ENCODE peak calls at places on chromosomes 4 and X, in four cellular contexts. E is heart left ventricle, V is adrenal gland, B is Peyer's patch. O is an unnamed sample.

GRCh38 chr4:150006197-150006596 is 72.0 kb upstream of the DCLK2 start:
- DNase-seq in V (no peak), E (no peak), B (no peak), O (no peak)

GRCh38 chrX:140762061-140762460 is 52.5 kb downstream of the LINC00632 start:
- DNase-seq in V (peak; percentile 55), B (peak; percentile 54), E (no peak), O (no peak)

GRCh38 chr4:112075129-112075753 is 70.0 kb upstream of the FAM241A start:
- DNase-seq in V (peak; percentile 40), E (no peak), B (peak; percentile 55), O (no peak)

GRCh38 chr4:159607824-159608223 is 504.9 kb downstream of the RAPGEF2 start:
- DNase-seq in E (no peak), B (no peak), V (no peak), O (no peak)

GRCh38 chr4:115851918-115852766 is 738.7 kb upstream of the NDST4 start:
- DNase-seq in V (peak; percentile 52), B (peak; percentile 60), E (no peak), O (no peak)

GRCh38 chr4:158410272-158410671 is 111.4 kb upstream of the RXFP1 start:
- DNase-seq in V (no peak), B (no peak), E (no peak), O (no peak)

GRCh38 chr4:168585168-168586091 is 88.6 kb downstream of the PALLD start:
- DNase-seq in V (peak; percentile 71), B (peak; percentile 82), E (peak; percentile 83), O (no peak)

GRCh38 chrX:14027031-14027430 is 2.7 kb downstream of the GEMIN8 start:
- DNase-seq in V (peak; percentile 32), E (peak; percentile 51), B (no peak), O (no peak)

GRCh38 chr4:121253961-121254360 is 89.8 kb upstream of the TNIP3 start:
- DNase-seq in B (peak; percentile 62), E (no peak), V (no peak), O (no peak)

GRCh38 chr4:76060506-76060905 is 14.0 kb upstream of the ART3 start:
- DNase-seq in E (no peak), V (no peak), B (no peak), O (no peak)

GRCh38 chrX:24694825-24695224 is 1.1 kb downstream of the POLA1 start:
- DNase-seq in B (no peak), V (no peak), E (no peak), O (no peak)

GRCh38 chrX:73213734-73214133 is 917 bp downstream of the NAP1L2 start:
- DNase-seq in V (no peak), B (no peak), E (no peak), O (no peak)

GRCh38 chrX:86210772-86211171 is 62.5 kb downstream of the DACH2 start:
- DNase-seq in E (no peak), B (no peak), V (no peak), O (no peak)

GRCh38 chrX:84469226-84469625 is 33.0 kb downstream of the HDX start:
- DNase-seq in E (no peak), V (no peak), B (no peak), O (no peak)

GRCh38 chrX:127207326-127207725 is 387.8 kb downstream of the PRR32 start:
- DNase-seq in B (no peak), V (no peak), E (no peak), O (no peak)

GRCh38 chr4:93396274-93396673 is 432.3 kb upstream of the ATOH1 start:
- DNase-seq in V (no peak), E (no peak), B (no peak), O (no peak)

GRCh38 chrX:50157545-50158125 is 43.2 kb downstream of the AKAP4 start:
- DNase-seq in E (no peak), V (peak; percentile 41), B (peak; percentile 61), O (no peak)

GRCh38 chr4:168409089-168409801 is 71.0 kb downstream of the DDX60L start:
- DNase-seq in B (no peak), E (no peak), V (no peak), O (no peak)

GRCh38 chrX:86348669-86349068 is 200.4 kb downstream of the DACH2 start:
- DNase-seq in V (no peak), B (no peak), E (no peak), O (no peak)

GRCh38 chr4:186700746-186701145 is 22.9 kb downstream of the FAT1 start:
- DNase-seq in B (no peak), V (no peak), E (peak; percentile 76), O (no peak)

GRCh38 chr4:6019316-6020263 is 1.4 kb upstream of the C4orf50 start:
- DNase-seq in B (peak; percentile 53), E (no peak), V (peak; percentile 51), O (no peak)

GRCh38 chr4:10664408-10664807 is 20.2 kb downstream of the CLNK start:
- DNase-seq in B (no peak), E (no peak), V (no peak), O (peak; percentile 70)

GRCh38 chr4:98448923-98449322 is 187.7 kb downstream of the RAP1GDS1 start:
- DNase-seq in V (no peak), B (peak; percentile 84), E (no peak), O (peak; percentile 48)

GRCh38 chrX:71365876-71366673 is at the start of gene TAF1:
- DNase-seq in V (peak; percentile 95), B (peak; percentile 97), E (peak; percentile 93), O (peak; percentile 90)
- TF ChIP-seq POLR2A in V (peak; percentile 77), B (no peak), E (peak; percentile 54), O (peak; percentile 2)

GRCh38 chrX:72181178-72182125 is at the start of gene PIN4:
- DNase-seq in E (peak; percentile 88), B (peak; percentile 94), V (peak; percentile 91), O (peak; percentile 92)
- TF ChIP-seq POLR2A in E (peak; percentile 61), B (peak; percentile 28), V (peak; percentile 20), O (no peak)

GRCh38 chr4:4606321-4606720 is 64.5 kb upstream of the STX18 start:
- DNase-seq in B (no peak), V (peak; percentile 61), E (no peak), O (no peak)
- TF ChIP-seq POLR2A in B (no peak), V (no peak), E (no peak), O (no peak)

GRCh38 chr4:83858121-83858520 is 322.2 kb downstream of the GPAT3 start:
- DNase-seq in E (no peak), V (no peak), B (no peak), O (no peak)
- TF ChIP-seq POLR2A in E (no peak), V (no peak), B (no peak), O (no peak)

GRCh38 chr4:83034630-83035494 is at the start of gene COPS4:
- DNase-seq in V (peak; percentile 98), B (peak; percentile 99), E (peak; percentile 96), O (peak; percentile 99)
- TF ChIP-seq POLR2A in V (peak; percentile 71), B (peak; percentile 83), E (peak; percentile 61), O (peak; percentile 66)

GRCh38 chrX:154396948-154397887 is 959 bp upstream of the RPL10 start:
- DNase-seq in V (peak; percentile 72), E (peak; percentile 85), B (peak; percentile 86), O (peak; percentile 94)
- TF ChIP-seq POLR2A in V (no peak), E (no peak), B (peak; percentile 36), O (no peak)

O was measured in upper lobe of left lung.